ENCODE peak calls at places on chromosomes 11 and 22, in five cellular contexts. X is dorsolateral prefrontal cortex, Y is cardiac muscle cell, U is PC-3, E is heart right ventricle. D is an unnamed sample.

GRCh38 chr11:66172146-66172545 is 96.3 kb upstream of the RAB1B start:
- DNase-seq in X (no peak), Y (no peak), U (no peak), E (no peak), D (no peak)

GRCh38 chr22:47063071-47063509 is 300.6 kb downstream of the TBC1D22A start:
- DNase-seq in X (no peak), Y (no peak), U (no peak), E (no peak), D (no peak)

GRCh38 chr11:104531894-104532293 is 366.4 kb downstream of the CASP12 start:
- DNase-seq in X (no peak), Y (no peak), U (peak), E (no peak), D (no peak)

GRCh38 chr11:77039491-77040400 is 5.5 kb downstream of the B3GNT6 start:
- DNase-seq in X (no peak), Y (peak), U (no peak), E (no peak), D (no peak)

GRCh38 chr22:23237841-23238240 is 57.5 kb downstream of the BCR start:
- DNase-seq in X (no peak), Y (no peak), U (no peak), E (no peak), D (no peak)

GRCh38 chr22:28791841-28792490 is 8.4 kb downstream of the XBP1 start:
- DNase-seq in X (no peak), Y (no peak), U (no peak), E (no peak), D (no peak)

GRCh38 chr11:110130642-110131238 is 37.5 kb downstream of the ZC3H12C start:
- DNase-seq in X (peak), Y (peak), U (no peak), E (no peak), D (no peak)

GRCh38 chr11:102111787-102112653 is 1.8 kb downstream of the YAP1 start:
- DNase-seq in X (no peak), Y (peak), U (peak), E (no peak), D (peak)

GRCh38 chr22:45262931-45263789 is 21.6 kb upstream of the UPK3A start:
- DNase-seq in X (no peak), Y (no peak), U (no peak), E (no peak), D (no peak)

GRCh38 chr11:214083-214482 is 6.6 kb downstream of the RIC8A start:
- DNase-seq in X (no peak), Y (no peak), U (no peak), E (no peak), D (no peak)

GRCh38 chr11:83766932-83767331 is 480.8 kb upstream of the CCDC90B start:
- DNase-seq in X (no peak), Y (no peak), U (no peak), E (no peak), D (no peak)

GRCh38 chr11:67530282-67530592 is 7.0 kb upstream of the CABP2 start:
- DNase-seq in X (no peak), Y (no peak), U (no peak), E (no peak), D (no peak)

GRCh38 chr11:45894555-45895247 is 9.2 kb downstream of the MAPK8IP1 start:
- DNase-seq in X (peak), Y (no peak), U (no peak), E (no peak), D (no peak)

GRCh38 chr11:108895579-108896480 is 231.0 kb downstream of the DDX10 start:
- DNase-seq in X (no peak), Y (no peak), U (peak), E (no peak), D (no peak)
- H3K4me3 ChIP-seq in X (no peak), Y (no peak), U (peak), E (no peak), D (no peak)

GRCh38 chr11:48062649-48063048 is 82.3 kb downstream of the PTPRJ start:
- DNase-seq in X (no peak), Y (no peak), U (peak), E (no peak), D (no peak)

GRCh38 chr11:48063424-48063978 is 83.1 kb downstream of the PTPRJ start:
- DNase-seq in X (no peak), Y (peak), U (peak), E (peak), D (no peak)

GRCh38 chr11:48066881-48067800 is 86.8 kb downstream of the PTPRJ start:
- DNase-seq in X (no peak), Y (no peak), U (no peak), E (no peak), D (no peak)

GRCh38 chr11:48058777-48059176 is 78.4 kb downstream of the PTPRJ start:
- DNase-seq in X (no peak), Y (no peak), U (no peak), E (no peak), D (peak)

DNA sequence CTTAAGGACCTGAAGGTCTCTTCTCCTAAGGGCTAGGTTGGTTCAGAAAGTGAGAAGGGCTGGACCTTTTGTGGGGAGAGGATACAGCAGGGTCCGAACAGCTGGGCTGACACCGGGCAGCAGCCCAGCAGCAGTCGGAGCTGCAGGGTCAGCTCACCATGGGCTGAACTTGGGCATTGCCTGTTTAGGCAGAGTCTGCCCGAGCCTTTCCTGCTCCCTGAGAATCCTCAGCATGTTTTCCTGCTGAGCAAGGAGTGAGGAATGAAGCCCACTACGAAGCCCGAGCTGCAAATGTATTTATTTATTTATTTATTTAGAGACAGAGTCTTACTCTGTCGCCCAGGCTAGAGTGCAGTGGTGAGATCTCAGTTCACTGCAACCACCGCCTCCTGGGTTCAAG is 83.9 kb downstream of the PTPRJ start:
- DNase-seq in X (no peak), Y (no peak), U (no peak), E (no peak), D (no peak)
- TF ChIP-seq CTCF in X (no peak), Y (no peak), U (no peak), E (no peak), D (no peak)

DNA sequence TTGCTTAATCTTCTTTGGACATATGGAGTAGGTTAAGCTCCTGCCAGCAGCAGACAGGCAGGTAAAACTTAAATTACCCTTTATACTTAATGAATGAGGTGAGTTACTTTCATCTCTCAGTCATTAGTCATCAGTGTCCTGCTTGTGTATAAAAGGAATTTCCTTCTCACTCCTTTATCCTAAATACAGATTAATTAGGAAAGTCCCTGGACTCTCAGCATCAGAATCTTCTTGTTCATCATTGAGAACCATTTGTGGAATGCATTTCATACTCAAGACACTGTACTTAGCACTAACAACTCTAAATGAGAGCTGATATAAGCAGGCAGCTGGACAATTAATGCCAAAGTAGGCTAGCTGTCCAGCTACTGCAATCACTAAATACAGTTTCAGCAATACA is 630.4 kb downstream of the METTL15 start:
- DNase-seq in X (no peak), Y (no peak), U (peak), E (no peak), D (no peak)
- H3K4me3 ChIP-seq in X (no peak), Y (no peak), U (no peak), E (no peak), D (no peak)

DNA sequence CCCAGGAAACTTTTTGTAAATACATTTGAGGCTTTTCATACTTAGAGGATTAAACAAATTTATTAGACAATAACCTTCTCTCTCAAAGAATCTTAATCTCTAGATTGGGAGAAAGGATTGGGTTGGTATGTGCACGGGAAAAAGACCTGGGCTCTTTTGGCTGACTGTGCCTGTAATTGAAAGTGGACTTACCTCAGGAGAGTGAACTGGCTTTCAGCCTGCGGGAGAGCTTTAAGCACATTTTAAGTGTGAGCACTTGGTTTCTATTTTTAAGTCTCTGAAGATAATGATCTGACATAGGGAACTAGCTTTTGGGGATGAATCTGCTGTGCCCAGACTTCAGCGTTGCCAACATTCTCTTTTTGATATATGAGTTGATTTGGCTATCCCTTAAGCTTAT is 35.8 kb downstream of the UVRAG start:
- DNase-seq in X (no peak), Y (peak), U (no peak), E (no peak), D (no peak)
- TF ChIP-seq CTCF in X (no peak), Y (no peak), U (no peak), E (no peak), D (no peak)